ENCODE peak calls at places on chromosomes 5 and 9, in seven cellular contexts. One of them, this sample, is unnamed.

GRCh38 chr5:13987843-13988464 is 43.5 kb upstream of the DNAH5 start:
- DNase-seq in HFF-Myc: peak
- DNase-seq in AG10803: peak
- DNase-seq in cardiac fibroblast: peak
- DNase-seq in adrenal gland: peak
- DNase-seq in H1: peak
- DNase-seq in coronary artery: no peak
- DNase-seq in this sample: peak

GRCh38 chr5:107500840-107501239 is 169.9 kb downstream of the EFNA5 start:
- DNase-seq in HFF-Myc: no peak
- DNase-seq in AG10803: no peak
- DNase-seq in cardiac fibroblast: no peak
- DNase-seq in adrenal gland: no peak
- DNase-seq in H1: no peak
- DNase-seq in coronary artery: no peak
- DNase-seq in this sample: no peak

GRCh38 chr5:124935060-124935459 is 188.6 kb upstream of the ZNF608 start:
- DNase-seq in HFF-Myc: no peak
- DNase-seq in AG10803: no peak
- DNase-seq in cardiac fibroblast: no peak
- DNase-seq in adrenal gland: no peak
- DNase-seq in H1: no peak
- DNase-seq in coronary artery: no peak
- DNase-seq in this sample: no peak

GRCh38 chr5:169161022-169161680 is 139.8 kb downstream of the SLIT3 start:
- DNase-seq in HFF-Myc: peak
- DNase-seq in AG10803: peak
- DNase-seq in cardiac fibroblast: peak
- DNase-seq in adrenal gland: peak
- DNase-seq in H1: no peak
- DNase-seq in coronary artery: peak
- DNase-seq in this sample: peak

GRCh38 chr5:1824903-1825841 is 24.0 kb downstream of the NDUFS6 start:
- DNase-seq in HFF-Myc: no peak
- DNase-seq in AG10803: no peak
- DNase-seq in cardiac fibroblast: no peak
- DNase-seq in adrenal gland: no peak
- DNase-seq in H1: no peak
- DNase-seq in coronary artery: peak
- DNase-seq in this sample: no peak

GRCh38 chr9:120868339-120868675 is 8.7 kb downstream of the PHF19 start:
- DNase-seq in HFF-Myc: no peak
- DNase-seq in AG10803: peak
- DNase-seq in cardiac fibroblast: peak
- DNase-seq in adrenal gland: no peak
- DNase-seq in H1: no peak
- DNase-seq in coronary artery: no peak
- DNase-seq in this sample: peak

GRCh38 chr5:37638897-37639296 is 200.9 kb downstream of the GDNF start:
- DNase-seq in HFF-Myc: no peak
- DNase-seq in AG10803: peak
- DNase-seq in cardiac fibroblast: no peak
- DNase-seq in adrenal gland: no peak
- DNase-seq in H1: no peak
- DNase-seq in coronary artery: no peak
- DNase-seq in this sample: peak

GRCh38 chr9:111957856-111958631 is 61.4 kb downstream of the UGCG start:
- DNase-seq in HFF-Myc: peak
- DNase-seq in AG10803: peak
- DNase-seq in cardiac fibroblast: peak
- DNase-seq in adrenal gland: peak
- DNase-seq in H1: no peak
- DNase-seq in coronary artery: no peak
- DNase-seq in this sample: peak

GRCh38 chr9:77215874-77216273 is 38.5 kb downstream of the VPS13A start:
- DNase-seq in HFF-Myc: no peak
- DNase-seq in AG10803: peak
- DNase-seq in cardiac fibroblast: peak
- DNase-seq in adrenal gland: no peak
- DNase-seq in H1: no peak
- DNase-seq in coronary artery: no peak
- DNase-seq in this sample: peak
- TF ChIP-seq CTCF in HFF-Myc: peak
- TF ChIP-seq CTCF in AG10803: peak
- TF ChIP-seq CTCF in cardiac fibroblast: peak
- TF ChIP-seq CTCF in adrenal gland: peak
- TF ChIP-seq CTCF in H1: peak
- TF ChIP-seq CTCF in coronary artery: no peak
- TF ChIP-seq CTCF in this sample: peak

GRCh38 chr5:167530548-167530947 is 760.9 kb upstream of the WWC1 start:
- DNase-seq in HFF-Myc: no peak
- DNase-seq in AG10803: no peak
- DNase-seq in cardiac fibroblast: no peak
- DNase-seq in adrenal gland: no peak
- DNase-seq in H1: no peak
- DNase-seq in coronary artery: no peak
- DNase-seq in this sample: no peak
- H3K4me3 ChIP-seq in HFF-Myc: no peak
- H3K4me3 ChIP-seq in AG10803: no peak
- H3K4me3 ChIP-seq in cardiac fibroblast: no peak
- H3K4me3 ChIP-seq in adrenal gland: no peak
- H3K4me3 ChIP-seq in H1: no peak
- H3K4me3 ChIP-seq in coronary artery: no peak
- H3K4me3 ChIP-seq in this sample: no peak

DNA sequence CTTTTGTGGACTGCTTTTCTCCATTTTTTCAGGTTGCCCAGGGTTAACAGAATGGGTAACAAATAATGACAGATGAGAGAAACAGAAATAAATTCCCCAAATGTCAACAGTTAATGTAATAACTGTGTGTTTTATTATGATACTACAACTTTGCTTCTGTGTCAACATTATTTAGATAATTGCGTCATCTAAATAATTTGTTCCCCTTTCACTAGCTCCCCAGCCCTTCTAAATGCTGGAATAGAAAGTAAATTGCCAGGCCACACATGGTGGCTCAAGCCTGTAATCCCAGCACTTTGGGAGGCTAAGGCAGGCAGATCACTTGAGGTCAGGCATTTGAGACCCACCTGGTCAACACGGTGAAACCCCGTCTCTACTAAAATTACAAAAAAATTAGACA is 53.5 kb downstream of the RNF38 start:
- DNase-seq in HFF-Myc: no peak
- DNase-seq in AG10803: no peak
- DNase-seq in cardiac fibroblast: no peak
- DNase-seq in adrenal gland: no peak
- DNase-seq in H1: no peak
- DNase-seq in coronary artery: no peak
- DNase-seq in this sample: peak
- TF ChIP-seq CTCF in HFF-Myc: no peak
- TF ChIP-seq CTCF in AG10803: no peak
- TF ChIP-seq CTCF in cardiac fibroblast: no peak
- TF ChIP-seq CTCF in adrenal gland: no peak
- TF ChIP-seq CTCF in H1: no peak
- TF ChIP-seq CTCF in coronary artery: no peak
- TF ChIP-seq CTCF in this sample: no peak

GRCh38 chr9:87498816-87499454 is 1.3 kb downstream of the DAPK1 start:
- DNase-seq in HFF-Myc: no peak
- DNase-seq in AG10803: no peak
- DNase-seq in cardiac fibroblast: no peak
- DNase-seq in adrenal gland: no peak
- DNase-seq in H1: no peak
- DNase-seq in coronary artery: no peak
- DNase-seq in this sample: no peak

GRCh38 chr9:87498046-87498815 is 564 bp downstream of the DAPK1 start:
- DNase-seq in HFF-Myc: no peak
- DNase-seq in AG10803: no peak
- DNase-seq in cardiac fibroblast: peak
- DNase-seq in adrenal gland: no peak
- DNase-seq in H1: peak
- DNase-seq in coronary artery: no peak
- DNase-seq in this sample: no peak

GRCh38 chr9:87500894-87501656 is 3.4 kb downstream of the DAPK1 start:
- DNase-seq in HFF-Myc: no peak
- DNase-seq in AG10803: no peak
- DNase-seq in cardiac fibroblast: no peak
- DNase-seq in adrenal gland: no peak
- DNase-seq in H1: no peak
- DNase-seq in coronary artery: no peak
- DNase-seq in this sample: no peak

GRCh38 chr9:87500491-87500890 is 2.8 kb downstream of the DAPK1 start:
- DNase-seq in HFF-Myc: no peak
- DNase-seq in AG10803: no peak
- DNase-seq in cardiac fibroblast: peak
- DNase-seq in adrenal gland: no peak
- DNase-seq in H1: no peak
- DNase-seq in coronary artery: no peak
- DNase-seq in this sample: no peak

GRCh38 chr9:87499455-87500015 is 1.9 kb downstream of the DAPK1 start:
- DNase-seq in HFF-Myc: no peak
- DNase-seq in AG10803: no peak
- DNase-seq in cardiac fibroblast: no peak
- DNase-seq in adrenal gland: no peak
- DNase-seq in H1: no peak
- DNase-seq in coronary artery: no peak
- DNase-seq in this sample: no peak
- H3K4me3 ChIP-seq in HFF-Myc: no peak
- H3K4me3 ChIP-seq in AG10803: no peak
- H3K4me3 ChIP-seq in cardiac fibroblast: peak
- H3K4me3 ChIP-seq in adrenal gland: no peak
- H3K4me3 ChIP-seq in H1: peak
- H3K4me3 ChIP-seq in coronary artery: peak
- H3K4me3 ChIP-seq in this sample: peak

GRCh38 chr5:9157020-9157419 is 388.9 kb downstream of the SEMA5A start:
- DNase-seq in HFF-Myc: no peak
- DNase-seq in AG10803: no peak
- DNase-seq in cardiac fibroblast: no peak
- DNase-seq in adrenal gland: no peak
- DNase-seq in H1: no peak
- DNase-seq in coronary artery: no peak
- DNase-seq in this sample: no peak

GRCh38 chr5:9151671-9152427 is 394.0 kb downstream of the SEMA5A start:
- DNase-seq in HFF-Myc: no peak
- DNase-seq in AG10803: no peak
- DNase-seq in cardiac fibroblast: no peak
- DNase-seq in adrenal gland: no peak
- DNase-seq in H1: no peak
- DNase-seq in coronary artery: no peak
- DNase-seq in this sample: peak

GRCh38 chr5:9160747-9161146 is 385.1 kb downstream of the SEMA5A start:
- DNase-seq in HFF-Myc: no peak
- DNase-seq in AG10803: no peak
- DNase-seq in cardiac fibroblast: no peak
- DNase-seq in adrenal gland: no peak
- DNase-seq in H1: no peak
- DNase-seq in coronary artery: no peak
- DNase-seq in this sample: no peak

GRCh38 chr5:9156282-9156681 is 389.6 kb downstream of the SEMA5A start:
- DNase-seq in HFF-Myc: peak
- DNase-seq in AG10803: peak
- DNase-seq in cardiac fibroblast: peak
- DNase-seq in adrenal gland: peak
- DNase-seq in H1: no peak
- DNase-seq in coronary artery: no peak
- DNase-seq in this sample: peak
- TF ChIP-seq CTCF in HFF-Myc: peak
- TF ChIP-seq CTCF in AG10803: peak
- TF ChIP-seq CTCF in cardiac fibroblast: peak
- TF ChIP-seq CTCF in adrenal gland: peak
- TF ChIP-seq CTCF in H1: peak
- TF ChIP-seq CTCF in coronary artery: no peak
- TF ChIP-seq CTCF in this sample: peak

DNA sequence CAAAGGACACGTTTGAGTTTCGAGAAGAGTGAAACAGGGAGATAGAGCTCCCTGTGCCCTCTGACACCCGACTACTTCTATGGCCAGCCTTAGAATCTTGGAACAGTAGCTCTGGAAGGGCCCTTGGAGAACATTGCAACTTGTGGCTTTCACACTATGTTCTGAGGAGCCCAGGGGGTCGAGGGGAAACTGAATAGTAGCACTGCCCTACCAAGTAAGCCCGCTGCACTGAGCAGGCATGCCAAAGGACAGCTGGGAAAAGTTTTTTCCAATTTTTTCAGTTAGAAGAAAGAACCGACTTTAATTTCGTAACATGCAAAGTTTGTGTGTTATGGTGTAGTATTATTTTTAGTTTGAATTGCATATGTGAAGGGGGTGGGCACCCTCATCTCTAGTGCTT is 10.9 kb downstream of the SMIM3 start:
- DNase-seq in HFF-Myc: no peak
- DNase-seq in AG10803: no peak
- DNase-seq in cardiac fibroblast: no peak
- DNase-seq in adrenal gland: no peak
- DNase-seq in H1: no peak
- DNase-seq in coronary artery: no peak
- DNase-seq in this sample: no peak
- H3K4me3 ChIP-seq in HFF-Myc: no peak
- H3K4me3 ChIP-seq in AG10803: no peak
- H3K4me3 ChIP-seq in cardiac fibroblast: no peak
- H3K4me3 ChIP-seq in adrenal gland: no peak
- H3K4me3 ChIP-seq in H1: no peak
- H3K4me3 ChIP-seq in coronary artery: no peak
- H3K4me3 ChIP-seq in this sample: no peak

DNA sequence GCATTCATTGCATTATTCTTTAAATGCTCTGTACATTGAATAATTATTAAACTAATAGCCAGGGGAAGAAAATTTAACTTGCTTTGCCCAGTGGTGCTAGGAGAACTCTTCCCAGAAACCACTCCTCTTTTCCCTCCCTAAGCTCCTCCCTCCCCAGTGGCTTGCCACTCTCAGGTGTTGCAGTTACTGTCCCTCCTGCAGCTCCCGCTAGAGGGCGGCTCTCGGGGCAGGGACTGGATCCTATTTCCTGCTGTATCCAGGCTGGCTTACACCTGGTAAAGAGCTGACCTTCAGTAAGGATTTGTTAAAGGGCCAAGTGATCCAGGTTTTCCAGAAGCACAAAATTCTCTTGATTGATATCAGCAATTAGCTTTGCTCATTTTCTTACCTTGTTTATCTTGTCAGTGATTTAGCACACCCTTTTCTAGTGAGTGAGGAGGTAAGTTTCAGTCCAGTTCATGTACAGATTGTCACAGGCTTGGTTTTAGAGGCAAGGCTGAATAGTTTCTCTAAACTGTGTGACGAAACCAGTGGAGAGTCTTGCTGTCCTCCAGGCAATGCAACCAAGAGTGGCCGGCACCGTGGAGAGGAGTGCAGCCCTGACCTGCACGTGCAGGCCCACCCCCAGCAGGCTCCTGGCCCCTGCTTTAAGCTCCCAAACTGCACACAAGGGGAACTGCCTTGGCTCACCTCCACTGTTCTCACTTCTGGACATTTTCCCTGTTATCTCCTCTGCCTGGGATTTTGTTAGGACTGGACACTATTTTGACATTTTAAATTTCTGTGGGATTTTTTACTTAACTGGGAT is 423.8 kb downstream of the SPOCK1 start:
- DNase-seq in HFF-Myc: no peak
- DNase-seq in AG10803: no peak
- DNase-seq in cardiac fibroblast: peak
- DNase-seq in adrenal gland: peak
- DNase-seq in H1: peak
- DNase-seq in coronary artery: peak
- DNase-seq in this sample: peak
- TF ChIP-seq CTCF in HFF-Myc: peak
- TF ChIP-seq CTCF in AG10803: peak
- TF ChIP-seq CTCF in cardiac fibroblast: peak
- TF ChIP-seq CTCF in adrenal gland: peak
- TF ChIP-seq CTCF in H1: peak
- TF ChIP-seq CTCF in coronary artery: no peak
- TF ChIP-seq CTCF in this sample: peak